ENCODE peak calls at places on chromosomes 3 and 15, in four cellular contexts. O is NCI-H460, P is GM03348, F is amniotic stem cell. N is an unnamed sample.

GRCh38 chr3:87207500-87207899 is 19.6 kb upstream of the CHMP2B start:
- DNase-seq in O (no peak), P (peak), F (no peak), N (no peak)

GRCh38 chr3:170765419-170766078 is 104.4 kb downstream of the RPL22L1 start:
- DNase-seq in O (no peak), P (peak), F (no peak), N (no peak)

GRCh38 chr15:97316362-97316761 is 644.1 kb upstream of the ARRDC4 start:
- DNase-seq in O (no peak), P (no peak), F (no peak), N (no peak)

GRCh38 chr15:53837263-53837662 is 77.8 kb upstream of the WDR72 start:
- DNase-seq in O (no peak), P (no peak), F (no peak), N (no peak)

GRCh38 chr3:178434206-178434805 is 101.9 kb upstream of the KCNMB2 start:
- DNase-seq in O (peak), P (peak), F (no peak), N (no peak)

GRCh38 chr3:72347819-72348319 is 500.4 kb downstream of the SHQ1 start:
- DNase-seq in O (no peak), P (peak), F (peak), N (no peak)

GRCh38 chr3:189588818-189589569 is 42.2 kb upstream of the TP63 start:
- DNase-seq in O (no peak), P (no peak), F (no peak), N (no peak)

GRCh38 chr3:88876724-88877123 is 230.7 kb upstream of the EPHA3 start:
- DNase-seq in O (no peak), P (no peak), F (no peak), N (no peak)

GRCh38 chr3:112124901-112125607 is 8.0 kb downstream of the GCSAM start:
- DNase-seq in O (no peak), P (no peak), F (no peak), N (no peak)

GRCh38 chr15:72342385-72342784 is 22.4 kb upstream of the CELF6 start:
- DNase-seq in O (no peak), P (no peak), F (no peak), N (no peak)

GRCh38 chr15:32802296-32802936 is 84.6 kb downstream of the GREM1 start:
- DNase-seq in O (no peak), P (peak), F (peak), N (no peak)

GRCh38 chr3:114052216-114052615 is 4.1 kb downstream of the CCDC191 start:
- DNase-seq in O (no peak), P (peak), F (no peak), N (no peak)

GRCh38 chr3:188006726-188007393 is 147.1 kb upstream of the LPP start:
- DNase-seq in O (no peak), P (no peak), F (no peak), N (no peak)

GRCh38 chr3:117887031-117887430 is 1147.6 kb downstream of the IGSF11 start:
- DNase-seq in O (peak), P (no peak), F (no peak), N (no peak)

GRCh38 chr3:120798346-120798745 is 55.8 kb downstream of the GTF2E1 start:
- DNase-seq in O (no peak), P (no peak), F (no peak), N (no peak)

GRCh38 chr3:113111308-113111707 is 100.0 kb upstream of the BOC start:
- DNase-seq in O (no peak), P (no peak), F (no peak), N (no peak)

GRCh38 chr15:66803182-66803729 is 101.2 kb downstream of the SMAD6 start:
- DNase-seq in O (peak), P (peak), F (peak), N (no peak)

GRCh38 chr3:30082652-30083051 is 523.7 kb upstream of the TGFBR2 start:
- DNase-seq in O (no peak), P (no peak), F (no peak), N (no peak)

GRCh38 chr3:23404241-23404640 is 201.1 kb downstream of the UBE2E2 start:
- DNase-seq in O (no peak), P (no peak), F (no peak), N (no peak)

GRCh38 chr3:155352900-155353490 is 59.5 kb upstream of the STRIT1 start:
- DNase-seq in O (peak), P (peak), F (no peak), N (no peak)

GRCh38 chr3:11591401-11592266 is 52.1 kb downstream of the VGLL4 start:
- DNase-seq in O (no peak), P (no peak), F (no peak), N (no peak)

GRCh38 chr15:78850926-78851600 is 21.6 kb upstream of the MORF4L1 start:
- DNase-seq in O (no peak), P (no peak), F (no peak), N (no peak)

GRCh38 chr3:187737401-187738088 is 7.7 kb downstream of the BCL6 start:
- DNase-seq in O (no peak), P (peak), F (no peak), N (no peak)

GRCh38 chr15:75666823-75667501 is 19.2 kb downstream of the SNX33 start:
- DNase-seq in O (peak), P (peak), F (peak), N (no peak)

GRCh38 chr15:96351801-96352593 is 21.5 kb downstream of the NR2F2 start:
- DNase-seq in O (no peak), P (no peak), F (no peak), N (no peak)

GRCh38 chr3:184696643-184697042 is 15.2 kb downstream of the MAGEF1 start:
- DNase-seq in O (no peak), P (no peak), F (no peak), N (no peak)